ENCODE peak calls at places on chromosomes 3 and 15, in four cellular contexts. One of them, this sample, is unnamed.

GRCh38 chr15:90055182-90055581 is 47.1 kb downstream of the IDH2 start:
- DNase-seq in OCI-LY7: no peak
- DNase-seq in neural progenitor cell: no peak
- DNase-seq in GM23248: no peak
- DNase-seq in this sample: no peak

GRCh38 chr3:149009732-149010131 is 18.4 kb downstream of the GYG1 start:
- DNase-seq in OCI-LY7: no peak
- DNase-seq in neural progenitor cell: no peak
- DNase-seq in GM23248: no peak
- DNase-seq in this sample: no peak

GRCh38 chr3:67490658-67491057 is 163.8 kb downstream of the SUCLG2 start:
- DNase-seq in OCI-LY7: no peak
- DNase-seq in neural progenitor cell: no peak
- DNase-seq in GM23248: no peak
- DNase-seq in this sample: no peak

GRCh38 chr3:23489338-23490158 is 286.4 kb downstream of the UBE2E2 start:
- DNase-seq in OCI-LY7: no peak
- DNase-seq in neural progenitor cell: peak
- DNase-seq in GM23248: peak
- DNase-seq in this sample: no peak

GRCh38 chr15:80455668-80456442 is 51.7 kb downstream of the ARNT2 start:
- DNase-seq in OCI-LY7: peak
- DNase-seq in neural progenitor cell: peak
- DNase-seq in GM23248: peak
- DNase-seq in this sample: peak

GRCh38 chr3:143464850-143465249 is 345.3 kb downstream of the CHST2 start:
- DNase-seq in OCI-LY7: no peak
- DNase-seq in neural progenitor cell: no peak
- DNase-seq in GM23248: peak
- DNase-seq in this sample: no peak

GRCh38 chr3:38002291-38002876 is 11.8 kb downstream of the VILL start:
- DNase-seq in OCI-LY7: no peak
- DNase-seq in neural progenitor cell: no peak
- DNase-seq in GM23248: no peak
- DNase-seq in this sample: no peak

GRCh38 chr3:102419786-102420185 is 15.0 kb upstream of the ZPLD1 start:
- DNase-seq in OCI-LY7: no peak
- DNase-seq in neural progenitor cell: no peak
- DNase-seq in GM23248: no peak
- DNase-seq in this sample: no peak

GRCh38 chr3:186107148-186108105 is 1.5 kb downstream of the ETV5 start:
- DNase-seq in OCI-LY7: peak
- DNase-seq in neural progenitor cell: peak
- DNase-seq in GM23248: peak
- DNase-seq in this sample: peak

GRCh38 chr3:129597087-129597791 is 9.2 kb downstream of the PLXND1 start:
- DNase-seq in OCI-LY7: no peak
- DNase-seq in neural progenitor cell: no peak
- DNase-seq in GM23248: peak
- DNase-seq in this sample: no peak

GRCh38 chr15:65896231-65896630 is 26.9 kb downstream of the RAB11A start:
- DNase-seq in OCI-LY7: no peak
- DNase-seq in neural progenitor cell: no peak
- DNase-seq in GM23248: no peak
- DNase-seq in this sample: no peak

GRCh38 chr3:81419196-81419595 is 342.2 kb downstream of the GBE1 start:
- DNase-seq in OCI-LY7: peak
- DNase-seq in neural progenitor cell: no peak
- DNase-seq in GM23248: peak
- DNase-seq in this sample: peak

GRCh38 chr3:64797000-64797399 is 109.2 kb upstream of the ADAMTS9 start:
- DNase-seq in OCI-LY7: no peak
- DNase-seq in neural progenitor cell: no peak
- DNase-seq in GM23248: no peak
- DNase-seq in this sample: no peak

GRCh38 chr3:141575879-141576743 is 89.3 kb downstream of the RASA2 start:
- DNase-seq in OCI-LY7: peak
- DNase-seq in neural progenitor cell: no peak
- DNase-seq in GM23248: peak
- DNase-seq in this sample: peak

GRCh38 chr3:107077391-107077790 is 299.8 kb upstream of the CCDC54 start:
- DNase-seq in OCI-LY7: no peak
- DNase-seq in neural progenitor cell: no peak
- DNase-seq in GM23248: no peak
- DNase-seq in this sample: no peak

GRCh38 chr15:77312523-77312922 is 107.4 kb downstream of the PEAK1 start:
- DNase-seq in OCI-LY7: no peak
- DNase-seq in neural progenitor cell: no peak
- DNase-seq in GM23248: peak
- DNase-seq in this sample: peak

GRCh38 chr3:50657816-50658215 is 16.9 kb upstream of the DOCK3 start:
- DNase-seq in OCI-LY7: no peak
- DNase-seq in neural progenitor cell: no peak
- DNase-seq in GM23248: no peak
- DNase-seq in this sample: no peak

GRCh38 chr3:50660386-50660785 is 14.3 kb upstream of the DOCK3 start:
- DNase-seq in OCI-LY7: no peak
- DNase-seq in neural progenitor cell: no peak
- DNase-seq in GM23248: no peak
- DNase-seq in this sample: no peak

GRCh38 chr3:50657407-50657806 is 17.3 kb upstream of the DOCK3 start:
- DNase-seq in OCI-LY7: no peak
- DNase-seq in neural progenitor cell: no peak
- DNase-seq in GM23248: no peak
- DNase-seq in this sample: no peak

GRCh38 chr3:50658416-50658815 is 16.3 kb upstream of the DOCK3 start:
- DNase-seq in OCI-LY7: no peak
- DNase-seq in neural progenitor cell: no peak
- DNase-seq in GM23248: peak
- DNase-seq in this sample: no peak

GRCh38 chr3:50658831-50659230 is 15.9 kb upstream of the DOCK3 start:
- DNase-seq in OCI-LY7: no peak
- DNase-seq in neural progenitor cell: no peak
- DNase-seq in GM23248: no peak
- DNase-seq in this sample: no peak
- TF ChIP-seq EZH2phosphoT487 in OCI-LY7: no peak
- TF ChIP-seq EZH2phosphoT487 in neural progenitor cell: no peak
- TF ChIP-seq EZH2phosphoT487 in GM23248: no peak
- TF ChIP-seq EZH2phosphoT487 in this sample: no peak

DNA sequence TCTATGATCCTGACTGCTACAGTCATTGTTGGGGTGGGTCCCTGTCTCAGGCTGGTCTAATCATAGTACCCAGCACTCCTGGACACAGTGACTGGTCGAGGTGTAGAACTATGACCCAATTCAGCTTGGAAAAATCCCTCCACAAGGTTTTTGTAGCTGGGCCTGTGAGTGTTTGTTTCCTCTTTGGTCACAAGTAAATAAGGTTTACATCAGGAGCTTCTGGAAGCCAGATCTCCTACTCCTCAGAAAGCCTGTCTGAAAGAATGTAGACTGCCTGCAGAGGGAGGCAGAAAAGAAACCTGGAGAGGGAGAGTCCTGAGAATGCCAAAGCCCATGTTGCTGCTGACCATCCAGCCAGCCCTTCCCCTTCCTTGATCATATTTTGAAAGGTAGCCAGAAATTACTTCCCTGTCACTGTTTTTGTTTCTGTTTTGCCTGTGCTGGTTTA is 123.2 kb downstream of the RAP2B start:
- DNase-seq in OCI-LY7: no peak
- DNase-seq in neural progenitor cell: peak
- DNase-seq in GM23248: peak
- DNase-seq in this sample: peak
- H3K27ac ChIP-seq in OCI-LY7: no peak
- H3K27ac ChIP-seq in neural progenitor cell: no peak
- H3K27ac ChIP-seq in GM23248: peak
- H3K27ac ChIP-seq in this sample: peak

GRCh38 chr15:78431955-78432354 is 6.1 kb upstream of the IREB2 start:
- DNase-seq in OCI-LY7: no peak
- DNase-seq in neural progenitor cell: no peak
- DNase-seq in GM23248: no peak
- DNase-seq in this sample: no peak

GRCh38 chr15:78432664-78433063 is 5.4 kb upstream of the IREB2 start:
- DNase-seq in OCI-LY7: peak
- DNase-seq in neural progenitor cell: no peak
- DNase-seq in GM23248: no peak
- DNase-seq in this sample: no peak

GRCh38 chr15:78425643-78426042 is 12.4 kb upstream of the IREB2 start:
- DNase-seq in OCI-LY7: no peak
- DNase-seq in neural progenitor cell: no peak
- DNase-seq in GM23248: no peak
- DNase-seq in this sample: no peak

GRCh38 chr15:78427985-78428384 is 10.0 kb upstream of the IREB2 start:
- DNase-seq in OCI-LY7: no peak
- DNase-seq in neural progenitor cell: no peak
- DNase-seq in GM23248: no peak
- DNase-seq in this sample: no peak

GRCh38 chr15:78429477-78429876 is 8.5 kb upstream of the IREB2 start:
- DNase-seq in OCI-LY7: no peak
- DNase-seq in neural progenitor cell: no peak
- DNase-seq in GM23248: no peak
- DNase-seq in this sample: peak
- TF ChIP-seq EZH2phosphoT487 in OCI-LY7: no peak
- TF ChIP-seq EZH2phosphoT487 in neural progenitor cell: no peak
- TF ChIP-seq EZH2phosphoT487 in GM23248: no peak
- TF ChIP-seq EZH2phosphoT487 in this sample: no peak

GRCh38 chr3:66450389-66451022 is 50.3 kb downstream of the LRIG1 start:
- DNase-seq in OCI-LY7: no peak
- DNase-seq in neural progenitor cell: no peak
- DNase-seq in GM23248: peak
- DNase-seq in this sample: no peak
- H3K27ac ChIP-seq in OCI-LY7: no peak
- H3K27ac ChIP-seq in neural progenitor cell: no peak
- H3K27ac ChIP-seq in GM23248: no peak
- H3K27ac ChIP-seq in this sample: no peak

GRCh38 chr3:45892161-45892560 is 5.8 kb downstream of the CCR9 start:
- DNase-seq in OCI-LY7: no peak
- DNase-seq in neural progenitor cell: no peak
- DNase-seq in GM23248: no peak
- DNase-seq in this sample: no peak

GRCh38 chr3:45887285-45887684 is 942 bp downstream of the CCR9 start:
- DNase-seq in OCI-LY7: no peak
- DNase-seq in neural progenitor cell: no peak
- DNase-seq in GM23248: no peak
- DNase-seq in this sample: no peak

GRCh38 chr3:45889278-45889833 is 3.0 kb downstream of the CCR9 start:
- DNase-seq in OCI-LY7: peak
- DNase-seq in neural progenitor cell: no peak
- DNase-seq in GM23248: no peak
- DNase-seq in this sample: no peak

GRCh38 chr3:45887759-45888511 is 1.6 kb downstream of the CCR9 start:
- DNase-seq in OCI-LY7: no peak
- DNase-seq in neural progenitor cell: no peak
- DNase-seq in GM23248: peak
- DNase-seq in this sample: no peak

GRCh38 chr3:45890405-45890804 is 4.1 kb downstream of the CCR9 start:
- DNase-seq in OCI-LY7: peak
- DNase-seq in neural progenitor cell: no peak
- DNase-seq in GM23248: no peak
- DNase-seq in this sample: peak
- TF ChIP-seq EZH2phosphoT487 in OCI-LY7: no peak
- TF ChIP-seq EZH2phosphoT487 in neural progenitor cell: no peak
- TF ChIP-seq EZH2phosphoT487 in GM23248: no peak
- TF ChIP-seq EZH2phosphoT487 in this sample: no peak

GRCh38 chr3:56926513-56927282 is 124.9 kb upstream of the ARHGEF3 start:
- DNase-seq in OCI-LY7: no peak
- DNase-seq in neural progenitor cell: no peak
- DNase-seq in GM23248: peak
- DNase-seq in this sample: peak

GRCh38 chr3:56921573-56922571 is 120.1 kb upstream of the ARHGEF3 start:
- DNase-seq in OCI-LY7: peak
- DNase-seq in neural progenitor cell: no peak
- DNase-seq in GM23248: peak
- DNase-seq in this sample: peak

GRCh38 chr3:56919797-56920195 is 118.0 kb upstream of the ARHGEF3 start:
- DNase-seq in OCI-LY7: no peak
- DNase-seq in neural progenitor cell: no peak
- DNase-seq in GM23248: no peak
- DNase-seq in this sample: no peak

GRCh38 chr3:56919137-56919796 is 117.5 kb upstream of the ARHGEF3 start:
- DNase-seq in OCI-LY7: peak
- DNase-seq in neural progenitor cell: no peak
- DNase-seq in GM23248: no peak
- DNase-seq in this sample: no peak

DNA sequence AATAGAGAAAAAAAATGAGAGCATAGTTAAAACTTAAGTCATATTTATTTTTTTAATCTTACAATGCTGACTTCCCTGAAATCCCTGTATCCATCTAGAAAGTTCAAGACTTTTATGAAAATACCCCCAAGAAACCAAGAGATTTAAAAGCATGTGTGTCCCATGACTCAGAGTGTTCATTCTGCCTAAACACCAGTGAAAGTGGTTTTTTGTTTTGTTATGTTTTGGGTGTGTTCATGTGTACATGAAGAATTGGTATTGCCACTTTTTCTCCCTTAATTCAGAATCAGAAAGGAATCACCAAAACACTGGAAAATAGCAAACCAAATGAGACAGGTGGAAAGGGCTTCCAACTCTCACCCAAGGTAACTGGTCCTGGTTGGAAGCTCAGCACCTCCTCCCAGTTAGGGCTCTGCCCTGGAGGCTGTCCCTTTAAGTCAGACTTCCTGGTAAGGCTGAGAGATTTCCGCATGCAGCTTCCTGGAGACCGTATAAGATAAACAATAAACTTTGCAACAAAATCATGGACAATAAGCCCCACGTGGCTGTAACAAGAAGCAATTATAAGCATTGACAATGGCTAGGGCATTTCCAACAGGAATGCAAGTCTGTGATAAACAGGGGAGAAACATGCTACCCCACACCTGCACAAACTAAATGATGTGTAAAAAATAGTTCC is 121.9 kb upstream of the ARHGEF3 start:
- DNase-seq in OCI-LY7: peak
- DNase-seq in neural progenitor cell: no peak
- DNase-seq in GM23248: peak
- DNase-seq in this sample: peak
- H3K27ac ChIP-seq in OCI-LY7: peak
- H3K27ac ChIP-seq in neural progenitor cell: no peak
- H3K27ac ChIP-seq in GM23248: no peak
- H3K27ac ChIP-seq in this sample: peak

DNA sequence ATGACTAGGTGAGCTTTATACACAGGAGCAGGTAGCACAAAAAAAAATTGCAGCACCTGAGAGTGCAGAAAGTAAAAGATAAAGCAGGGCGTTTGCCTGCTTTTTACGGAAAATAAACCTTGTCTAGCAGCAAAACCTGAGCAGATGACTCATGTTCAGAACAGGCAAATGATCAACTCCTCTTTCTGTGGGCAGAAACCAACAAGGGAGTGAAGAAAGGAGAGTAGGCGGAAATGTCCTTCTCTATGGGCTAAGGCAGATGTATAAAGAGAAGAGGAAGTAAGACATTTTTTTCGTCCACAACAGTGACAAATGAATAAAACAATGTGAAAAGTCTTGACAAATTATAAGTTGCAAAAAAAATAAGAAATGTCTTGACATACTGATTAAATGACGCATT is 24.5 kb upstream of the GMNC start:
- DNase-seq in OCI-LY7: no peak
- DNase-seq in neural progenitor cell: no peak
- DNase-seq in GM23248: no peak
- DNase-seq in this sample: peak
- TF ChIP-seq EZH2phosphoT487 in OCI-LY7: no peak
- TF ChIP-seq EZH2phosphoT487 in neural progenitor cell: no peak
- TF ChIP-seq EZH2phosphoT487 in GM23248: no peak
- TF ChIP-seq EZH2phosphoT487 in this sample: no peak